ENCODE peak calls at places on chromosomes 3 and 15, in five cellular contexts. One of them, this sample, is unnamed.

GRCh38 chr15:88704791-88705768 is 66.3 kb downstream of the ISG20 start:
- DNase-seq in 8988T: no peak
- DNase-seq in NCI-H2029 treated with DMSO at 0.1 percent for 48 hours: no peak
- DNase-seq in stimulated activated CD8-positive, alpha-beta memory T cell treated with anti-CD3 and anti-CD28 coated beads, Interleukin-12 subunit alpha, Interleukin-12 subunit beta, amount 100 ng/mL, for 1 hour: no peak
- DNase-seq in activated naive CD4-positive, alpha-beta T cell treated with anti-CD3 and anti-CD28 coated beads for 36 hours: peak; percentile 19
- DNase-seq in this sample: no peak

GRCh38 chr3:42572278-42572677 is 9.5 kb downstream of the SEC22C start:
- DNase-seq in 8988T: peak; percentile 44
- DNase-seq in NCI-H2029 treated with DMSO at 0.1 percent for 48 hours: no peak
- DNase-seq in stimulated activated CD8-positive, alpha-beta memory T cell treated with anti-CD3 and anti-CD28 coated beads, Interleukin-12 subunit alpha, Interleukin-12 subunit beta, amount 100 ng/mL, for 1 hour: no peak
- DNase-seq in activated naive CD4-positive, alpha-beta T cell treated with anti-CD3 and anti-CD28 coated beads for 36 hours: peak; percentile 22
- DNase-seq in this sample: peak; percentile 59

GRCh38 chr3:73568371-73568862 is 56.3 kb downstream of the PDZRN3 start:
- DNase-seq in 8988T: no peak
- DNase-seq in NCI-H2029 treated with DMSO at 0.1 percent for 48 hours: no peak
- DNase-seq in stimulated activated CD8-positive, alpha-beta memory T cell treated with anti-CD3 and anti-CD28 coated beads, Interleukin-12 subunit alpha, Interleukin-12 subunit beta, amount 100 ng/mL, for 1 hour: no peak
- DNase-seq in activated naive CD4-positive, alpha-beta T cell treated with anti-CD3 and anti-CD28 coated beads for 36 hours: no peak
- DNase-seq in this sample: no peak

GRCh38 chr3:73459711-73460110 is 165.0 kb downstream of the PDZRN3 start:
- DNase-seq in 8988T: no peak
- DNase-seq in NCI-H2029 treated with DMSO at 0.1 percent for 48 hours: no peak
- DNase-seq in stimulated activated CD8-positive, alpha-beta memory T cell treated with anti-CD3 and anti-CD28 coated beads, Interleukin-12 subunit alpha, Interleukin-12 subunit beta, amount 100 ng/mL, for 1 hour: no peak
- DNase-seq in activated naive CD4-positive, alpha-beta T cell treated with anti-CD3 and anti-CD28 coated beads for 36 hours: no peak
- DNase-seq in this sample: no peak

GRCh38 chr3:36214460-36214859 is 165.8 kb upstream of the STAC start:
- DNase-seq in 8988T: no peak
- DNase-seq in NCI-H2029 treated with DMSO at 0.1 percent for 48 hours: peak; percentile 44
- DNase-seq in stimulated activated CD8-positive, alpha-beta memory T cell treated with anti-CD3 and anti-CD28 coated beads, Interleukin-12 subunit alpha, Interleukin-12 subunit beta, amount 100 ng/mL, for 1 hour: no peak
- DNase-seq in activated naive CD4-positive, alpha-beta T cell treated with anti-CD3 and anti-CD28 coated beads for 36 hours: no peak
- DNase-seq in this sample: no peak

GRCh38 chr3:45906681-45907220 is 20.4 kb downstream of the CCR9 start:
- DNase-seq in 8988T: peak; percentile 51
- DNase-seq in NCI-H2029 treated with DMSO at 0.1 percent for 48 hours: no peak
- DNase-seq in stimulated activated CD8-positive, alpha-beta memory T cell treated with anti-CD3 and anti-CD28 coated beads, Interleukin-12 subunit alpha, Interleukin-12 subunit beta, amount 100 ng/mL, for 1 hour: no peak
- DNase-seq in activated naive CD4-positive, alpha-beta T cell treated with anti-CD3 and anti-CD28 coated beads for 36 hours: no peak
- DNase-seq in this sample: no peak

GRCh38 chr3:53109822-53110771 is 20.1 kb downstream of the RFT1 start:
- DNase-seq in 8988T: peak; percentile 72
- DNase-seq in NCI-H2029 treated with DMSO at 0.1 percent for 48 hours: no peak
- DNase-seq in stimulated activated CD8-positive, alpha-beta memory T cell treated with anti-CD3 and anti-CD28 coated beads, Interleukin-12 subunit alpha, Interleukin-12 subunit beta, amount 100 ng/mL, for 1 hour: no peak
- DNase-seq in activated naive CD4-positive, alpha-beta T cell treated with anti-CD3 and anti-CD28 coated beads for 36 hours: peak; percentile 84
- DNase-seq in this sample: peak; percentile 3

GRCh38 chr15:97995881-97996603 is 35.5 kb downstream of the ARRDC4 start:
- DNase-seq in 8988T: no peak
- DNase-seq in NCI-H2029 treated with DMSO at 0.1 percent for 48 hours: no peak
- DNase-seq in stimulated activated CD8-positive, alpha-beta memory T cell treated with anti-CD3 and anti-CD28 coated beads, Interleukin-12 subunit alpha, Interleukin-12 subunit beta, amount 100 ng/mL, for 1 hour: no peak
- DNase-seq in activated naive CD4-positive, alpha-beta T cell treated with anti-CD3 and anti-CD28 coated beads for 36 hours: peak; percentile 13
- DNase-seq in this sample: no peak

GRCh38 chr15:99618941-99619411 is 53.2 kb downstream of the MEF2A start:
- DNase-seq in 8988T: no peak
- DNase-seq in NCI-H2029 treated with DMSO at 0.1 percent for 48 hours: no peak
- DNase-seq in stimulated activated CD8-positive, alpha-beta memory T cell treated with anti-CD3 and anti-CD28 coated beads, Interleukin-12 subunit alpha, Interleukin-12 subunit beta, amount 100 ng/mL, for 1 hour: no peak
- DNase-seq in activated naive CD4-positive, alpha-beta T cell treated with anti-CD3 and anti-CD28 coated beads for 36 hours: no peak
- DNase-seq in this sample: no peak

GRCh38 chr3:10228248-10228950 is 19.9 kb upstream of the TATDN2 start:
- DNase-seq in 8988T: no peak
- DNase-seq in NCI-H2029 treated with DMSO at 0.1 percent for 48 hours: no peak
- DNase-seq in stimulated activated CD8-positive, alpha-beta memory T cell treated with anti-CD3 and anti-CD28 coated beads, Interleukin-12 subunit alpha, Interleukin-12 subunit beta, amount 100 ng/mL, for 1 hour: no peak
- DNase-seq in activated naive CD4-positive, alpha-beta T cell treated with anti-CD3 and anti-CD28 coated beads for 36 hours: peak; percentile 69
- DNase-seq in this sample: no peak

GRCh38 chr15:65512807-65513416 is 4.6 kb downstream of the DPP8 start:
- DNase-seq in 8988T: no peak
- DNase-seq in NCI-H2029 treated with DMSO at 0.1 percent for 48 hours: no peak
- DNase-seq in stimulated activated CD8-positive, alpha-beta memory T cell treated with anti-CD3 and anti-CD28 coated beads, Interleukin-12 subunit alpha, Interleukin-12 subunit beta, amount 100 ng/mL, for 1 hour: no peak
- DNase-seq in activated naive CD4-positive, alpha-beta T cell treated with anti-CD3 and anti-CD28 coated beads for 36 hours: no peak
- DNase-seq in this sample: no peak

GRCh38 chr3:189297957-189298356 is 126.2 kb downstream of the TPRG1 start:
- DNase-seq in 8988T: no peak
- DNase-seq in NCI-H2029 treated with DMSO at 0.1 percent for 48 hours: no peak
- DNase-seq in stimulated activated CD8-positive, alpha-beta memory T cell treated with anti-CD3 and anti-CD28 coated beads, Interleukin-12 subunit alpha, Interleukin-12 subunit beta, amount 100 ng/mL, for 1 hour: no peak
- DNase-seq in activated naive CD4-positive, alpha-beta T cell treated with anti-CD3 and anti-CD28 coated beads for 36 hours: no peak
- DNase-seq in this sample: no peak